ENCODE peak calls at places on chromosomes 4 and X, in five cellular contexts. W is tibial artery, B is HFF-Myc, P is cardiac fibroblast, T is spleen. H is an unnamed sample.

GRCh38 chrX:16946971-16947562 is 609 bp downstream of the REPS2 start:
- DNase-seq in P (no peak), T (peak), W (no peak), B (no peak), H (no peak)

GRCh38 chr4:181761130-181761529 is 482.1 kb upstream of the TENM3 start:
- DNase-seq in T (no peak), B (no peak), W (no peak), P (peak), H (peak)

GRCh38 chr4:164538061-164538460 is 215.9 kb upstream of the SMIM31 start:
- DNase-seq in P (no peak), B (no peak), W (no peak), T (no peak), H (no peak)

GRCh38 chr4:144647095-144647959 is 1.4 kb downstream of the HHIP start:
- DNase-seq in P (peak), T (no peak), B (no peak), W (no peak), H (no peak)

GRCh38 chrX:17635231-17635630 is 102.1 kb upstream of the SCML1 start:
- DNase-seq in W (no peak), P (no peak), T (no peak), B (no peak), H (no peak)

GRCh38 chr4:184503869-184504300 is 29.5 kb upstream of the IRF2 start:
- DNase-seq in P (peak), B (peak), W (no peak), T (no peak), H (peak)

GRCh38 chr4:53478671-53479456 is 101.4 kb downstream of the FIP1L1 start:
- DNase-seq in T (no peak), W (no peak), B (peak), P (peak), H (peak)

GRCh38 chr4:176187610-176188009 is 7.8 kb downstream of the SPATA4 start:
- DNase-seq in W (no peak), T (no peak), P (peak), B (no peak), H (no peak)

GRCh38 chr4:17038510-17039176 is 140.2 kb upstream of the LDB2 start:
- DNase-seq in T (no peak), P (no peak), W (no peak), B (no peak), H (no peak)

GRCh38 chr4:27861802-27862201 is 1001.2 kb downstream of the STIM2 start:
- DNase-seq in P (peak), T (no peak), B (no peak), W (no peak), H (no peak)

GRCh38 chr4:30724217-30724616 is 4.0 kb downstream of the PCDH7 start:
- DNase-seq in B (no peak), P (no peak), W (no peak), T (no peak), H (no peak)

GRCh38 chrX:72394518-72395163 is 88.9 kb upstream of the CITED1 start:
- DNase-seq in B (no peak), T (no peak), W (peak), P (peak), H (peak)

GRCh38 chr4:5366421-5366820 is 315.1 kb downstream of the STK32B start:
- DNase-seq in B (no peak), P (peak), T (no peak), W (no peak), H (peak)

GRCh38 chr4:70688795-70689231 is 481 bp downstream of the UTP3 start:
- DNase-seq in T (peak), B (no peak), W (no peak), P (no peak), H (no peak)

GRCh38 chr4:28621541-28621940 is 1760.9 kb downstream of the STIM2 start:
- DNase-seq in P (peak), T (no peak), B (no peak), W (no peak), H (no peak)

GRCh38 chr4:35934370-35934981 is 309.8 kb downstream of the ARAP2 start:
- DNase-seq in P (peak), T (no peak), B (peak), W (no peak), H (no peak)

GRCh38 chr4:66273110-66273509 is 602.8 kb upstream of the EPHA5 start:
- DNase-seq in P (no peak), T (no peak), W (no peak), B (no peak), H (no peak)

GRCh38 chr4:4341861-4342650 is 44.8 kb upstream of the NSG1 start:
- DNase-seq in W (no peak), P (no peak), B (no peak), T (peak), H (no peak)

GRCh38 chrX:136209016-136209738 is 42.0 kb downstream of the MAP7D3 start:
- DNase-seq in W (peak), P (peak), T (no peak), B (no peak), H (no peak)

GRCh38 chrX:11386001-11386523 is 92.8 kb downstream of the AMELX start:
- DNase-seq in B (no peak), W (peak), P (peak), T (no peak), H (no peak)

GRCh38 chr4:30103455-30103854 is 616.7 kb upstream of the PCDH7 start:
- DNase-seq in P (peak), B (no peak), W (no peak), T (no peak), H (no peak)

GRCh38 chrX:120029354-120029753 is 48.1 kb downstream of the RHOXF2B start:
- DNase-seq in T (no peak), P (no peak), W (no peak), B (no peak), H (no peak)

GRCh38 chrX:48540480-48540879 is 966 bp downstream of the TBC1D25 start:
- DNase-seq in B (no peak), T (no peak), W (no peak), P (no peak), H (no peak)
- H3K4me3 ChIP-seq in B (peak), T (no peak), W (peak), P (peak), H (peak)

GRCh38 chr4:13933163-13933562 is 305.6 kb upstream of the BOD1L1 start:
- DNase-seq in W (no peak), T (no peak), B (no peak), P (peak), H (peak)
- TF ChIP-seq CTCF in W (no peak), T (no peak), B (no peak), P (peak), H (peak)

GRCh38 chr4:8329560-8329858 is 60.0 kb downstream of the HTRA3 start:
- DNase-seq in W (no peak), B (no peak), P (no peak), T (peak), H (no peak)
- H3K4me3 ChIP-seq in W (no peak), B (no peak), P (no peak), T (no peak), H (no peak)

DNA sequence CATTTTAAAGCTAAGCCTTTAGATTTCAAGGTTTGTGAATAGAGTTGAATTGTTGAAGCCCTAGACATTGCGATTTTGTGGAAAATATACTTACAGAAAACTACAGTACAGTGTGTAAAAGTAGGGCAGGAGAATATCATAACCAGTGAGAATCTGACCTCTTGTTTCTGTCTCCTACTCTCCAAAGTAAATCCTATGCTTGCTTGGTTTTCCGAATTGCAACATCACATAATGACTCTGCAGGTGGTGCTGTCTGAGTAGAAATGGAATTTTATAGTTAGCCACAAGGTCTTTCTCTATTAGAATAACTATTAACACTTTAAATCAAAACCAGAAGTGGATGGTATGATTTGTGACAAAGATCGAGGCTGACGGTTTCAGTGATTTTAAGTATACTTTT is 505.6 kb downstream of the RAPGEF2 start:
- DNase-seq in B (no peak), P (no peak), T (no peak), W (no peak), H (no peak)
- TF ChIP-seq CTCF in B (no peak), P (no peak), T (no peak), W (no peak), H (no peak)

GRCh38 chrX:40168183-40169015 is 70.6 kb upstream of the BCOR start:
- DNase-seq in P (no peak), T (no peak), W (no peak), B (no peak), H (no peak)
- H3K4me3 ChIP-seq in P (no peak), T (peak), W (peak), B (no peak), H (peak)

GRCh38 chr4:122218762-122219161 is 66.6 kb downstream of the BLTP1 start:
- DNase-seq in P (peak), W (no peak), B (no peak), T (no peak), H (no peak)
- TF ChIP-seq CTCF in P (peak), W (peak), B (peak), T (peak), H (peak)

GRCh38 chr4:170476351-170476750 is 386.6 kb upstream of the AADAT start:
- DNase-seq in W (no peak), P (peak), B (no peak), T (no peak), H (no peak)
- H3K4me3 ChIP-seq in W (no peak), P (no peak), B (no peak), T (no peak), H (no peak)

DNA sequence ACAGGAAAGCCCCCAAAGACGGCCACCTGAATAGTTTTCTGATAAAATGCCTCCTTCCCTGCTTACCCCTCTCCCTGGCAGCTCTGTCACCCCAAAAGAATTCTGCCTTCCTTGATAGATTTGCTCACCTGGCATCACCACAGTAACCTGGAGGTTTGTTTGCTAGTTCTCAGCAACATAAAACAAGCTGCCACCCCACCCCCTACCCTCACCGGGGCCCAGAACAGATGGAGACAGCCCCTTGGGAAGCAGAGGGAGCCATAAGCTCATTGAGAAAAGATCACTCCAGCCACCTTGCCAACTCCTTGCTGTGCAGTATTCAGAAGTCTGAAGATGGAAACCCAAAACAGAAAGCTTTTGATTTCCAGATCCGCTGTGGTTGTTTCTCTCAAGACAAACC is 108.6 kb downstream of the DHX15 start:
- DNase-seq in T (no peak), B (no peak), P (no peak), W (no peak), H (no peak)
- TF ChIP-seq CTCF in T (no peak), B (no peak), P (no peak), W (no peak), H (no peak)

H was measured in AG04449.